ENCODE peak calls at places on chromosomes 12 and 14, in ten cellular contexts. One of them, this sample, is unnamed.
A peak's percentile ranks its signal among the peaks of the same experiment; 100 is the strongest.

GRCh38 chr12:47078733-47079364 is 572 bp upstream of the PCED1B start:
- DNase-seq in left ventricle myocardium inferior: no peak
- DNase-seq in HCT116: no peak
- DNase-seq in psoas muscle: no peak
- DNase-seq in sigmoid colon: peak; percentile 87
- DNase-seq in PC-9: peak; percentile 44
- DNase-seq in transverse colon: peak; percentile 45
- DNase-seq in effector memory CD4-positive, alpha-beta T cell: no peak
- DNase-seq in keratinocyte: no peak
- DNase-seq in naive thymus-derived CD4-positive, alpha-beta T cell: peak; percentile 45
- DNase-seq in this sample: no peak

GRCh38 chr12:92928431-92928961 is 599 bp downstream of the EEA1 start:
- DNase-seq in PC-9: no peak
- DNase-seq in HCT116: no peak
- DNase-seq in keratinocyte: no peak
- DNase-seq in naive thymus-derived CD4-positive, alpha-beta T cell: peak; percentile 50
- DNase-seq in sigmoid colon: peak; percentile 75
- DNase-seq in transverse colon: peak; percentile 49
- DNase-seq in effector memory CD4-positive, alpha-beta T cell: peak; percentile 9
- DNase-seq in left ventricle myocardium inferior: peak; percentile 50
- DNase-seq in psoas muscle: peak; percentile 73
- DNase-seq in this sample: no peak

GRCh38 chr14:74472590-74472989 is 20.5 kb downstream of the NPC2 start:
- DNase-seq in sigmoid colon: no peak
- DNase-seq in effector memory CD4-positive, alpha-beta T cell: no peak
- DNase-seq in left ventricle myocardium inferior: no peak
- DNase-seq in psoas muscle: no peak
- DNase-seq in PC-9: no peak
- DNase-seq in naive thymus-derived CD4-positive, alpha-beta T cell: no peak
- DNase-seq in transverse colon: no peak
- DNase-seq in HCT116: no peak
- DNase-seq in keratinocyte: no peak
- DNase-seq in this sample: no peak

GRCh38 chr12:93803408-93803807 is 126.2 kb downstream of the CRADD start:
- DNase-seq in keratinocyte: no peak
- DNase-seq in left ventricle myocardium inferior: no peak
- DNase-seq in PC-9: no peak
- DNase-seq in transverse colon: no peak
- DNase-seq in sigmoid colon: no peak
- DNase-seq in effector memory CD4-positive, alpha-beta T cell: no peak
- DNase-seq in HCT116: no peak
- DNase-seq in naive thymus-derived CD4-positive, alpha-beta T cell: no peak
- DNase-seq in psoas muscle: no peak
- DNase-seq in this sample: no peak

GRCh38 chr12:122684297-122684696 is 18.9 kb downstream of the HCAR2 start:
- DNase-seq in transverse colon: no peak
- DNase-seq in keratinocyte: no peak
- DNase-seq in HCT116: no peak
- DNase-seq in PC-9: no peak
- DNase-seq in sigmoid colon: no peak
- DNase-seq in naive thymus-derived CD4-positive, alpha-beta T cell: no peak
- DNase-seq in psoas muscle: no peak
- DNase-seq in effector memory CD4-positive, alpha-beta T cell: no peak
- DNase-seq in left ventricle myocardium inferior: no peak
- DNase-seq in this sample: no peak

GRCh38 chr14:90447720-90448497 is 51.1 kb downstream of the CALM1 start:
- DNase-seq in PC-9: no peak
- DNase-seq in keratinocyte: no peak
- DNase-seq in effector memory CD4-positive, alpha-beta T cell: no peak
- DNase-seq in transverse colon: no peak
- DNase-seq in HCT116: no peak
- DNase-seq in naive thymus-derived CD4-positive, alpha-beta T cell: no peak
- DNase-seq in psoas muscle: no peak
- DNase-seq in sigmoid colon: no peak
- DNase-seq in left ventricle myocardium inferior: no peak
- DNase-seq in this sample: no peak

GRCh38 chr12:18415227-18415626 is 153.9 kb downstream of the PIK3C2G start:
- DNase-seq in sigmoid colon: no peak
- DNase-seq in effector memory CD4-positive, alpha-beta T cell: no peak
- DNase-seq in psoas muscle: no peak
- DNase-seq in keratinocyte: no peak
- DNase-seq in PC-9: no peak
- DNase-seq in left ventricle myocardium inferior: no peak
- DNase-seq in transverse colon: no peak
- DNase-seq in HCT116: no peak
- DNase-seq in naive thymus-derived CD4-positive, alpha-beta T cell: no peak
- DNase-seq in this sample: no peak

GRCh38 chr12:56150563-56150962 is 1.8 kb upstream of the MYL6B start:
- DNase-seq in effector memory CD4-positive, alpha-beta T cell: no peak
- DNase-seq in transverse colon: no peak
- DNase-seq in naive thymus-derived CD4-positive, alpha-beta T cell: no peak
- DNase-seq in keratinocyte: no peak
- DNase-seq in PC-9: no peak
- DNase-seq in psoas muscle: no peak
- DNase-seq in sigmoid colon: no peak
- DNase-seq in HCT116: no peak
- DNase-seq in left ventricle myocardium inferior: no peak
- DNase-seq in this sample: no peak

GRCh38 chr14:94129111-94129757 is at the start of gene IFI27L2:
- DNase-seq in keratinocyte: no peak
- DNase-seq in sigmoid colon: peak; percentile 88
- DNase-seq in transverse colon: peak; percentile 74
- DNase-seq in left ventricle myocardium inferior: peak; percentile 82
- DNase-seq in effector memory CD4-positive, alpha-beta T cell: peak; percentile 66
- DNase-seq in psoas muscle: peak; percentile 88
- DNase-seq in PC-9: no peak
- DNase-seq in HCT116: peak; percentile 59
- DNase-seq in naive thymus-derived CD4-positive, alpha-beta T cell: peak; percentile 69
- DNase-seq in this sample: no peak

GRCh38 chr14:49424436-49425331 is 161.5 kb downstream of the RPS29 start:
- DNase-seq in HCT116: no peak
- DNase-seq in keratinocyte: no peak
- DNase-seq in transverse colon: no peak
- DNase-seq in left ventricle myocardium inferior: no peak
- DNase-seq in effector memory CD4-positive, alpha-beta T cell: no peak
- DNase-seq in psoas muscle: no peak
- DNase-seq in PC-9: no peak
- DNase-seq in sigmoid colon: no peak
- DNase-seq in naive thymus-derived CD4-positive, alpha-beta T cell: no peak
- DNase-seq in this sample: no peak

GRCh38 chr14:76348898-76349297 is 27.0 kb upstream of the ESRRB start:
- DNase-seq in HCT116: peak; percentile 74
- DNase-seq in sigmoid colon: no peak
- DNase-seq in psoas muscle: peak; percentile 71
- DNase-seq in left ventricle myocardium inferior: peak; percentile 25
- DNase-seq in effector memory CD4-positive, alpha-beta T cell: no peak
- DNase-seq in PC-9: no peak
- DNase-seq in transverse colon: no peak
- DNase-seq in naive thymus-derived CD4-positive, alpha-beta T cell: no peak
- DNase-seq in keratinocyte: no peak
- DNase-seq in this sample: no peak

GRCh38 chr12:104669851-104670337 is 213.1 kb downstream of the CHST11 start:
- DNase-seq in effector memory CD4-positive, alpha-beta T cell: peak; percentile 13
- DNase-seq in PC-9: no peak
- DNase-seq in keratinocyte: no peak
- DNase-seq in left ventricle myocardium inferior: peak; percentile 59
- DNase-seq in transverse colon: peak; percentile 57
- DNase-seq in naive thymus-derived CD4-positive, alpha-beta T cell: no peak
- DNase-seq in sigmoid colon: peak; percentile 88
- DNase-seq in HCT116: no peak
- DNase-seq in psoas muscle: peak; percentile 68
- DNase-seq in this sample: no peak

GRCh38 chr12:32549675-32550079 is 129.4 kb upstream of the DNM1L start:
- DNase-seq in effector memory CD4-positive, alpha-beta T cell: no peak
- DNase-seq in PC-9: no peak
- DNase-seq in HCT116: no peak
- DNase-seq in transverse colon: no peak
- DNase-seq in keratinocyte: no peak
- DNase-seq in left ventricle myocardium inferior: no peak
- DNase-seq in naive thymus-derived CD4-positive, alpha-beta T cell: no peak
- DNase-seq in sigmoid colon: no peak
- DNase-seq in psoas muscle: no peak
- DNase-seq in this sample: no peak

DNA sequence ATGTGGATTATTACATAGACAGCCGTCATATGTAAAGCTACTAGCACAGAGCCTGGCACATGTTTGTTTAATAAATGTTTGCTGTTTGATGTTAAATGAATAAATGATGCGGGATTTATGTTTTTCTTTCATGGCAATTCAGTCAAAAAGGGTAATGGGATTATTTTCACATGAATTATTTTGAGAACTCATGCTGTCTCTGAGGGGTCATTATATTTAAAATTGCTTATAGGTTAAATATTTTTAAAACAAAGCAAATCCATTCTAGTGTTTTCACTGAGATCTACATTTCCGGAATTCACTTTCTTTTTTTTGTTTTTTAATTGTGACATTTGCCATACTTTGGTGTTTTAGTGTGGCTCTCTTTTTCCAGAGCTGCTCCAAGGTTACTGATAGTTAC is 5.3 kb downstream of the RAB21 start:
- DNase-seq in keratinocyte: no peak
- DNase-seq in PC-9: no peak
- DNase-seq in effector memory CD4-positive, alpha-beta T cell: no peak
- DNase-seq in psoas muscle: no peak
- DNase-seq in naive thymus-derived CD4-positive, alpha-beta T cell: no peak
- DNase-seq in transverse colon: no peak
- DNase-seq in HCT116: no peak
- DNase-seq in left ventricle myocardium inferior: no peak
- DNase-seq in sigmoid colon: no peak
- DNase-seq in this sample: no peak
- H3K9me3 ChIP-seq in keratinocyte: peaks cover 11% of the 10 kb centered on the region
- H3K9me3 ChIP-seq in PC-9: peaks cover 34% of the 10 kb centered on the region
- H3K9me3 ChIP-seq in effector memory CD4-positive, alpha-beta T cell: peaks cover 15% of the 10 kb centered on the region
- H3K9me3 ChIP-seq in psoas muscle: peaks cover 38% of the 10 kb centered on the region
- H3K9me3 ChIP-seq in naive thymus-derived CD4-positive, alpha-beta T cell: no peaks in the 10 kb centered on the region
- H3K9me3 ChIP-seq in transverse colon: peaks cover 10% of the 10 kb centered on the region
- H3K9me3 ChIP-seq in HCT116: peaks cover 12% of the 10 kb centered on the region
- H3K9me3 ChIP-seq in left ventricle myocardium inferior: peaks cover 39% of the 10 kb centered on the region
- H3K9me3 ChIP-seq in sigmoid colon: peaks cover 6% of the 10 kb centered on the region
- H3K9me3 ChIP-seq in this sample: no peaks in the 10 kb centered on the region

GRCh38 chr12:124428792-124429281 is 133.9 kb downstream of the RFLNA start:
- DNase-seq in keratinocyte: no peak
- DNase-seq in naive thymus-derived CD4-positive, alpha-beta T cell: no peak
- DNase-seq in psoas muscle: no peak
- DNase-seq in effector memory CD4-positive, alpha-beta T cell: no peak
- DNase-seq in sigmoid colon: no peak
- DNase-seq in left ventricle myocardium inferior: no peak
- DNase-seq in HCT116: no peak
- DNase-seq in transverse colon: no peak
- DNase-seq in PC-9: no peak
- DNase-seq in this sample: no peak

GRCh38 chr12:124430491-124430890 is 135.6 kb downstream of the RFLNA start:
- DNase-seq in psoas muscle: no peak
- DNase-seq in left ventricle myocardium inferior: no peak
- DNase-seq in naive thymus-derived CD4-positive, alpha-beta T cell: no peak
- DNase-seq in effector memory CD4-positive, alpha-beta T cell: no peak
- DNase-seq in sigmoid colon: no peak
- DNase-seq in keratinocyte: no peak
- DNase-seq in transverse colon: no peak
- DNase-seq in HCT116: no peak
- DNase-seq in PC-9: no peak
- DNase-seq in this sample: no peak

GRCh38 chr12:124426594-124427550 is 132.0 kb downstream of the RFLNA start:
- DNase-seq in effector memory CD4-positive, alpha-beta T cell: no peak
- DNase-seq in PC-9: no peak
- DNase-seq in psoas muscle: no peak
- DNase-seq in sigmoid colon: no peak
- DNase-seq in transverse colon: no peak
- DNase-seq in naive thymus-derived CD4-positive, alpha-beta T cell: no peak
- DNase-seq in left ventricle myocardium inferior: no peak
- DNase-seq in HCT116: no peak
- DNase-seq in keratinocyte: no peak
- DNase-seq in this sample: no peak

GRCh38 chr12:124429535-124429934 is 134.6 kb downstream of the RFLNA start:
- DNase-seq in HCT116: no peak
- DNase-seq in PC-9: no peak
- DNase-seq in keratinocyte: no peak
- DNase-seq in sigmoid colon: no peak
- DNase-seq in psoas muscle: no peak
- DNase-seq in naive thymus-derived CD4-positive, alpha-beta T cell: no peak
- DNase-seq in transverse colon: no peak
- DNase-seq in left ventricle myocardium inferior: no peak
- DNase-seq in effector memory CD4-positive, alpha-beta T cell: no peak
- DNase-seq in this sample: no peak

DNA sequence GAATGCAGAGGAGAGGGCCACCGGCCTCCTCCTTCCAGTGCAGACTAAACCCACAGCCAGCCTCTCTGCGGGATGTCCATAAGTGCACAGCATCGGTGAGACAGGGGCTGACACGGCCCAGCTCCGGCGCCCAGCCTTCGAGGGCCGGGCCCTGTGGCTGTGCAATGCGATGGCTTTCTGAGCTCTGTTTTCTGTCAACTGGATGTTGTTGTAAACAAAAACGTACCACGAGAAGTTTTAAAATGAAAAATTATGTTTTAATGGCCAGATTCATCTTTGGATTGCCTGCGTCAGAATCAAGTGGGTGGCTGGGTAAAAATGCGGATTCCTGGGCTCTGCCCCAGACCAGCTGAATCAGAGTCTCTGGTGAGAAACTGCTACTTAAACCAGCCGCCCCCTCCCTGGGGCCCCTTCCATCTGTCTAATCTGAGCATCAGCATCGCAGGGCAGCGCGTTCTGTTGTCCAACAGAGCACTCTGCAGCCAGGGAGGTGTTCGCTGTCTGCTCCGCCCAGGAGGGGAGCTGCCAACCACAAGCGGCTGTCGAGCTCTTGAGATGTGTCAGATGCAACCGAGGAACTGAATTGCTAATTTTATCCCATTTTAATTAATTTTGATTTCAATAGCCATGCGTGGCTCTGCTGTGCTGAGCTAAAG is 133.4 kb downstream of the RFLNA start:
- DNase-seq in sigmoid colon: peak; percentile 93
- DNase-seq in effector memory CD4-positive, alpha-beta T cell: no peak
- DNase-seq in HCT116: no peak
- DNase-seq in psoas muscle: peak; percentile 82
- DNase-seq in naive thymus-derived CD4-positive, alpha-beta T cell: no peak
- DNase-seq in left ventricle myocardium inferior: no peak
- DNase-seq in keratinocyte: no peak
- DNase-seq in transverse colon: peak; percentile 39
- DNase-seq in PC-9: no peak
- DNase-seq in this sample: no peak
- H3K4me1 ChIP-seq in sigmoid colon: peaks cover 63% of the 10 kb centered on the region
- H3K4me1 ChIP-seq in effector memory CD4-positive, alpha-beta T cell: no peaks in the 10 kb centered on the region
- H3K4me1 ChIP-seq in HCT116: peaks cover 16% of the 10 kb centered on the region
- H3K4me1 ChIP-seq in psoas muscle: peaks cover 31% of the 10 kb centered on the region
- H3K4me1 ChIP-seq in naive thymus-derived CD4-positive, alpha-beta T cell: no peaks in the 10 kb centered on the region
- H3K4me1 ChIP-seq in left ventricle myocardium inferior: peaks cover 81% of the 10 kb centered on the region
- H3K4me1 ChIP-seq in keratinocyte: peaks cover 4% of the 10 kb centered on the region
- H3K4me1 ChIP-seq in transverse colon: peaks cover 42% of the 10 kb centered on the region
- H3K4me1 ChIP-seq in PC-9: peaks cover 14% of the 10 kb centered on the region
- H3K4me1 ChIP-seq in this sample: peaks cover under 1% of the 10 kb centered on the region

GRCh38 chr14:26332966-26333365 is 264.9 kb downstream of the NOVA1 start:
- DNase-seq in naive thymus-derived CD4-positive, alpha-beta T cell: no peak
- DNase-seq in sigmoid colon: peak; percentile 64
- DNase-seq in HCT116: no peak
- DNase-seq in left ventricle myocardium inferior: no peak
- DNase-seq in PC-9: no peak
- DNase-seq in psoas muscle: no peak
- DNase-seq in keratinocyte: no peak
- DNase-seq in effector memory CD4-positive, alpha-beta T cell: no peak
- DNase-seq in transverse colon: peak; percentile 8
- DNase-seq in this sample: no peak
- H3K27ac ChIP-seq in naive thymus-derived CD4-positive, alpha-beta T cell: no peak overlapping the region
- H3K27ac ChIP-seq in sigmoid colon: no peak overlapping the region
- H3K27ac ChIP-seq in HCT116: no peak overlapping the region
- H3K27ac ChIP-seq in left ventricle myocardium inferior: no peak overlapping the region
- H3K27ac ChIP-seq in PC-9: no peak overlapping the region
- H3K27ac ChIP-seq in psoas muscle: no peak overlapping the region
- H3K27ac ChIP-seq in keratinocyte: no peak overlapping the region
- H3K27ac ChIP-seq in effector memory CD4-positive, alpha-beta T cell: no peak overlapping the region
- H3K27ac ChIP-seq in transverse colon: no peak overlapping the region
- H3K27ac ChIP-seq in this sample: no peak overlapping the region

GRCh38 chr12:34605955-34606748 is 583.9 kb downstream of the ALG10 start:
- DNase-seq in HCT116: no peak
- DNase-seq in psoas muscle: no peak
- DNase-seq in left ventricle myocardium inferior: no peak
- DNase-seq in PC-9: no peak
- DNase-seq in transverse colon: no peak
- DNase-seq in keratinocyte: no peak
- DNase-seq in effector memory CD4-positive, alpha-beta T cell: no peak
- DNase-seq in sigmoid colon: peak; percentile 48
- DNase-seq in naive thymus-derived CD4-positive, alpha-beta T cell: no peak
- DNase-seq in this sample: no peak
- H3K9me3 ChIP-seq in HCT116: no peaks in the 10 kb centered on the region
- H3K9me3 ChIP-seq in psoas muscle: no peaks in the 10 kb centered on the region
- H3K9me3 ChIP-seq in left ventricle myocardium inferior: peaks cover 92% of the 10 kb centered on the region
- H3K9me3 ChIP-seq in PC-9: no peaks in the 10 kb centered on the region
- H3K9me3 ChIP-seq in transverse colon: peaks cover 47% of the 10 kb centered on the region
- H3K9me3 ChIP-seq in keratinocyte: peaks cover 4% of the 10 kb centered on the region
- H3K9me3 ChIP-seq in effector memory CD4-positive, alpha-beta T cell: peaks cover 6% of the 10 kb centered on the region
- H3K9me3 ChIP-seq in sigmoid colon: peaks cover 24% of the 10 kb centered on the region
- H3K9me3 ChIP-seq in naive thymus-derived CD4-positive, alpha-beta T cell: no peaks in the 10 kb centered on the region
- H3K9me3 ChIP-seq in this sample: peaks cover 38% of the 10 kb centered on the region